ENCODE peak calls at places on chromosomes 13 and 19, in six cellular contexts. L is GM12878, P is A549, B is endothelial cell of umbilical vein, U is K562, A is HepG2. H is an unnamed sample.

GRCh38 chr13:97491452-97491851 is 57.5 kb downstream of the RAP2A start:
- DNase-seq in L (no peak), B (no peak), U (no peak), A (peak; percentile 80), P (no peak), H (no peak)

GRCh38 chr13:32938907-32939306 is 77.3 kb upstream of the KL start:
- DNase-seq in P (peak; percentile 3), L (no peak), B (no peak), A (no peak), U (no peak), H (peak; percentile 6)

GRCh38 chr13:65825039-65825438 is 1405.1 kb downstream of the PCDH9 start:
- DNase-seq in U (no peak), B (peak; percentile 48), A (no peak), L (no peak), P (no peak), H (no peak)

GRCh38 chr19:57576661-57577060 is 2.0 kb downstream of the ZNF416 start:
- DNase-seq in L (no peak), B (no peak), U (no peak), A (no peak), P (no peak), H (no peak)

GRCh38 chr13:90122531-90122930 is 1225.0 kb upstream of the MIR17HG start:
- DNase-seq in A (no peak), L (no peak), B (no peak), U (no peak), P (no peak), H (no peak)

GRCh38 chr13:108496364-108497215 is 132.8 kb upstream of the MYO16 start:
- DNase-seq in L (no peak), B (no peak), P (no peak), U (no peak), A (no peak), H (peak; percentile 9)

GRCh38 chr13:42054798-42055499 is 6.5 kb downstream of the DGKH start:
- DNase-seq in L (no peak), U (no peak), A (no peak), B (no peak), P (no peak), H (no peak)

GRCh38 chr19:14375582-14376291 is 5.5 kb upstream of the ADGRE5 start:
- DNase-seq in A (no peak), P (no peak), B (peak; percentile 43), L (no peak), U (no peak), H (no peak)

GRCh38 chr19:43809762-43810696 is 7.8 kb upstream of the LYPD5 start:
- DNase-seq in A (peak; percentile 29), P (peak; percentile 82), U (peak; percentile 44), L (peak; percentile 24), B (peak; percentile 58), H (peak; percentile 60)

GRCh38 chr13:39603424-39603947 is 493 bp upstream of the LHFPL6 start:
- DNase-seq in P (peak; percentile 5), B (peak; percentile 29), L (no peak), A (no peak), U (no peak), H (peak; percentile 62)

GRCh38 chr19:54190942-54191670 is at the start of gene TSEN34:
- DNase-seq in A (peak; percentile 71), U (peak; percentile 83), P (no peak), L (no peak), B (no peak), H (peak; percentile 79)

GRCh38 chr19:51546650-51547396 is 15.4 kb upstream of the SIGLEC6 start:
- DNase-seq in U (peak; percentile 79), L (no peak), P (no peak), A (no peak), B (peak; percentile 91), H (peak; percentile 98)

GRCh38 chr13:44432595-44432994 is 59.0 kb downstream of the SERP2 start:
- DNase-seq in U (no peak), B (peak; percentile 15), P (peak; percentile 39), L (no peak), A (no peak), H (no peak)

GRCh38 chr19:16400911-16401675 is 70.7 kb downstream of the EPS15L1 start:
- DNase-seq in B (no peak), P (no peak), A (no peak), U (no peak), L (no peak), H (no peak)

GRCh38 chr19:13037161-13037560 is 41.9 kb downstream of the NFIX start:
- DNase-seq in B (peak; percentile 72), L (no peak), A (no peak), P (peak; percentile 27), U (no peak), H (peak; percentile 27)

GRCh38 chr19:36041831-36042230 is 9.2 kb upstream of the CLIP3 start:
- DNase-seq in L (no peak), A (peak; percentile 87), P (peak; percentile 72), U (no peak), B (peak; percentile 10), H (no peak)
- TF ChIP-seq MAX in L (no peak), A (peak; percentile 17), P (no peak), U (no peak), B (no peak), H (no peak)

GRCh38 chr19:23957660-23958281 is 43.1 kb downstream of the ZNF726 start:
- DNase-seq in U (no peak), A (no peak), B (no peak), L (no peak), P (peak; percentile 11), H (no peak)
- TF ChIP-seq MYC in U (no peak), A (no peak), B (no peak), L (no peak), P (no peak), H (no peak)

GRCh38 chr19:9584073-9584833 is at the start of gene ZNF121:
- DNase-seq in L (peak; percentile 61), B (peak; percentile 82), U (peak; percentile 86), P (peak; percentile 83), A (peak; percentile 77), H (peak; percentile 96)
- TF ChIP-seq POLR2A in L (peak; percentile 98), B (peak; percentile 94), U (peak; percentile 96), P (peak; percentile 77), A (peak; percentile 95), H (peak; percentile 99)

GRCh38 chr13:84400711-84401110 is 518.4 kb upstream of the SLITRK1 start:
- DNase-seq in L (no peak), A (no peak), U (no peak), P (no peak), B (no peak), H (no peak)
- TF ChIP-seq MAX in L (no peak), A (no peak), U (no peak), P (no peak), B (no peak), H (no peak)

GRCh38 chr13:49587311-49587847 is 2.0 kb upstream of the RCBTB1 start:
- DNase-seq in B (no peak), U (no peak), P (no peak), L (no peak), A (peak; percentile 80), H (no peak)

GRCh38 chr13:49580980-49581680 is 4.2 kb downstream of the RCBTB1 start:
- DNase-seq in B (no peak), L (no peak), U (no peak), A (no peak), P (no peak), H (no peak)

GRCh38 chr13:49586717-49587116 is 1.4 kb upstream of the RCBTB1 start:
- DNase-seq in U (no peak), A (peak; percentile 29), L (no peak), P (no peak), B (no peak), H (no peak)

GRCh38 chr13:49584771-49585182 is 581 bp downstream of the RCBTB1 start:
- DNase-seq in P (no peak), B (peak; percentile 43), L (no peak), U (no peak), A (no peak), H (peak; percentile 32)

GRCh38 chr13:49585220-49586157 is at the start of gene RCBTB1:
- DNase-seq in U (peak; percentile 85), L (no peak), P (peak; percentile 58), A (peak; percentile 52), B (peak; percentile 69), H (peak; percentile 85)
- TF ChIP-seq MYC in U (no peak), L (no peak), P (no peak), A (peak; percentile 80), B (no peak), H (peak; percentile 89)